ENCODE peak calls at places on chromosomes 1 and 21, in four cellular contexts. One of them, this sample, is unnamed.

GRCh38 chr1:4658643-4659042 is 4.2 kb downstream of the AJAP1 start:
- DNase-seq in GM23338: no peak
- DNase-seq in GM10248: no peak
- DNase-seq in epithelial cell of proximal tubule: no peak
- DNase-seq in this sample: no peak

GRCh38 chr1:39354572-39354971 is 136.9 kb upstream of the BMP8A start:
- DNase-seq in GM23338: no peak
- DNase-seq in GM10248: no peak
- DNase-seq in epithelial cell of proximal tubule: no peak
- DNase-seq in this sample: no peak

GRCh38 chr1:227869851-227870305 is 54.4 kb downstream of the PRSS38 start:
- DNase-seq in GM23338: no peak
- DNase-seq in epithelial cell of proximal tubule: no peak
- DNase-seq in GM10248: no peak
- DNase-seq in this sample: no peak

GRCh38 chr1:61058477-61059245 is 23.7 kb upstream of the NFIA start:
- DNase-seq in GM10248: no peak
- DNase-seq in GM23338: peak
- DNase-seq in epithelial cell of proximal tubule: no peak
- DNase-seq in this sample: no peak

GRCh38 chr1:235018720-235019444 is 109.8 kb downstream of the TOMM20 start:
- DNase-seq in GM10248: no peak
- DNase-seq in epithelial cell of proximal tubule: no peak
- DNase-seq in GM23338: no peak
- DNase-seq in this sample: peak

GRCh38 chr1:208150810-208151458 is 93.2 kb downstream of the PLXNA2 start:
- DNase-seq in GM23338: no peak
- DNase-seq in epithelial cell of proximal tubule: no peak
- DNase-seq in GM10248: no peak
- DNase-seq in this sample: no peak

GRCh38 chr1:25033828-25034451 is 103.9 kb upstream of the RUNX3 start:
- DNase-seq in GM10248: peak
- DNase-seq in epithelial cell of proximal tubule: no peak
- DNase-seq in GM23338: no peak
- DNase-seq in this sample: no peak

GRCh38 chr1:68955424-68955823 is 458.5 kb upstream of the DEPDC1 start:
- DNase-seq in GM23338: no peak
- DNase-seq in epithelial cell of proximal tubule: no peak
- DNase-seq in GM10248: no peak
- DNase-seq in this sample: no peak

GRCh38 chr1:209246660-209247059 is 336.9 kb upstream of the CAMK1G start:
- DNase-seq in epithelial cell of proximal tubule: no peak
- DNase-seq in GM23338: no peak
- DNase-seq in GM10248: no peak
- DNase-seq in this sample: no peak

GRCh38 chr1:24374891-24375786 is 38.4 kb downstream of the STPG1 start:
- DNase-seq in GM10248: no peak
- DNase-seq in GM23338: peak
- DNase-seq in epithelial cell of proximal tubule: no peak
- DNase-seq in this sample: no peak

GRCh38 chr1:39992229-39992628 is 37.3 kb downstream of the MFSD2A start:
- DNase-seq in epithelial cell of proximal tubule: no peak
- DNase-seq in GM23338: no peak
- DNase-seq in GM10248: no peak
- DNase-seq in this sample: no peak

GRCh38 chr1:163897401-163898169 is 575.8 kb downstream of the NUF2 start:
- DNase-seq in epithelial cell of proximal tubule: no peak
- DNase-seq in GM10248: no peak
- DNase-seq in GM23338: no peak
- DNase-seq in this sample: no peak

GRCh38 chr1:10074059-10074854 is 41.5 kb downstream of the UBE4B start:
- DNase-seq in GM10248: peak
- DNase-seq in epithelial cell of proximal tubule: peak
- DNase-seq in GM23338: no peak
- DNase-seq in this sample: no peak

GRCh38 chr1:84037758-84038611 is 39.1 kb upstream of the TTLL7 start:
- DNase-seq in GM10248: no peak
- DNase-seq in GM23338: peak
- DNase-seq in epithelial cell of proximal tubule: no peak
- DNase-seq in this sample: no peak

GRCh38 chr1:108643492-108644333 is 17.2 kb downstream of the HENMT1 start:
- DNase-seq in GM23338: peak
- DNase-seq in GM10248: peak
- DNase-seq in epithelial cell of proximal tubule: no peak
- DNase-seq in this sample: no peak

GRCh38 chr1:56939209-56939608 is 26.6 kb downstream of the C8B start:
- DNase-seq in epithelial cell of proximal tubule: no peak
- DNase-seq in GM10248: no peak
- DNase-seq in GM23338: peak
- DNase-seq in this sample: no peak

GRCh38 chr1:204359131-204359473 is 627 bp downstream of the PLEKHA6 start:
- DNase-seq in GM10248: no peak
- DNase-seq in epithelial cell of proximal tubule: no peak
- DNase-seq in GM23338: no peak
- DNase-seq in this sample: peak

GRCh38 chr1:19342894-19343616 is 30.9 kb downstream of the SLC66A1 start:
- DNase-seq in epithelial cell of proximal tubule: no peak
- DNase-seq in GM10248: no peak
- DNase-seq in GM23338: no peak
- DNase-seq in this sample: no peak

GRCh38 chr21:28521932-28522826 is 470.5 kb downstream of the LTN1 start:
- DNase-seq in GM10248: no peak
- DNase-seq in epithelial cell of proximal tubule: peak
- DNase-seq in GM23338: peak
- DNase-seq in this sample: no peak

GRCh38 chr21:37057614-37058013 is 15.3 kb downstream of the PIGP start:
- DNase-seq in GM10248: no peak
- DNase-seq in GM23338: no peak
- DNase-seq in epithelial cell of proximal tubule: no peak
- DNase-seq in this sample: no peak

GRCh38 chr1:39574646-39575045 is 1.9 kb downstream of the PABPC4 start:
- DNase-seq in GM23338: no peak
- DNase-seq in epithelial cell of proximal tubule: no peak
- DNase-seq in GM10248: no peak
- DNase-seq in this sample: peak

GRCh38 chr1:192969091-192969490 is 90.1 kb downstream of the UCHL5 start:
- DNase-seq in GM23338: no peak
- DNase-seq in epithelial cell of proximal tubule: no peak
- DNase-seq in GM10248: no peak
- DNase-seq in this sample: no peak

GRCh38 chr1:74502432-74502831 is 10.0 kb downstream of the LRRC53 start:
- DNase-seq in GM10248: peak
- DNase-seq in GM23338: peak
- DNase-seq in epithelial cell of proximal tubule: peak
- DNase-seq in this sample: peak

GRCh38 chr21:16330340-16331319 is 600.8 kb downstream of the USP25 start:
- DNase-seq in epithelial cell of proximal tubule: peak
- DNase-seq in GM10248: peak
- DNase-seq in GM23338: peak
- DNase-seq in this sample: peak

GRCh38 chr1:211468595-211468994 is 23.4 kb downstream of the RD3 start:
- DNase-seq in epithelial cell of proximal tubule: no peak
- DNase-seq in GM23338: no peak
- DNase-seq in GM10248: no peak
- DNase-seq in this sample: no peak

GRCh38 chr21:16551101-16551695 is 821.4 kb downstream of the USP25 start:
- DNase-seq in GM10248: no peak
- DNase-seq in epithelial cell of proximal tubule: no peak
- DNase-seq in GM23338: peak
- DNase-seq in this sample: no peak

GRCh38 chr1:151128800-151129199 is 17.6 kb downstream of the SEMA6C start:
- DNase-seq in GM23338: peak
- DNase-seq in epithelial cell of proximal tubule: no peak
- DNase-seq in GM10248: no peak
- DNase-seq in this sample: no peak

GRCh38 chr1:227890451-227891222 is 57.1 kb downstream of the WNT9A start:
- DNase-seq in GM23338: no peak
- DNase-seq in epithelial cell of proximal tubule: no peak
- DNase-seq in GM10248: no peak
- DNase-seq in this sample: no peak

GRCh38 chr1:45272943-45273342 is 53.8 kb upstream of the HPDL start:
- DNase-seq in GM10248: no peak
- DNase-seq in GM23338: no peak
- DNase-seq in epithelial cell of proximal tubule: no peak
- DNase-seq in this sample: no peak

GRCh38 chr1:2547210-2548067 is 8.7 kb upstream of the TNFRSF14 start:
- DNase-seq in epithelial cell of proximal tubule: no peak
- DNase-seq in GM23338: no peak
- DNase-seq in GM10248: peak
- DNase-seq in this sample: no peak

GRCh38 chr1:224535641-224536040 is 80.5 kb upstream of the CNIH3 start:
- DNase-seq in GM10248: no peak
- DNase-seq in GM23338: no peak
- DNase-seq in epithelial cell of proximal tubule: no peak
- DNase-seq in this sample: no peak

GRCh38 chr1:9848022-9848421 is 24.3 kb upstream of the CLSTN1 start:
- DNase-seq in epithelial cell of proximal tubule: no peak
- DNase-seq in GM10248: no peak
- DNase-seq in GM23338: no peak
- DNase-seq in this sample: no peak

GRCh38 chr1:9724706-9725476 is 73.4 kb downstream of the PIK3CD start:
- DNase-seq in epithelial cell of proximal tubule: no peak
- DNase-seq in GM23338: peak
- DNase-seq in GM10248: peak
- DNase-seq in this sample: peak

DNA sequence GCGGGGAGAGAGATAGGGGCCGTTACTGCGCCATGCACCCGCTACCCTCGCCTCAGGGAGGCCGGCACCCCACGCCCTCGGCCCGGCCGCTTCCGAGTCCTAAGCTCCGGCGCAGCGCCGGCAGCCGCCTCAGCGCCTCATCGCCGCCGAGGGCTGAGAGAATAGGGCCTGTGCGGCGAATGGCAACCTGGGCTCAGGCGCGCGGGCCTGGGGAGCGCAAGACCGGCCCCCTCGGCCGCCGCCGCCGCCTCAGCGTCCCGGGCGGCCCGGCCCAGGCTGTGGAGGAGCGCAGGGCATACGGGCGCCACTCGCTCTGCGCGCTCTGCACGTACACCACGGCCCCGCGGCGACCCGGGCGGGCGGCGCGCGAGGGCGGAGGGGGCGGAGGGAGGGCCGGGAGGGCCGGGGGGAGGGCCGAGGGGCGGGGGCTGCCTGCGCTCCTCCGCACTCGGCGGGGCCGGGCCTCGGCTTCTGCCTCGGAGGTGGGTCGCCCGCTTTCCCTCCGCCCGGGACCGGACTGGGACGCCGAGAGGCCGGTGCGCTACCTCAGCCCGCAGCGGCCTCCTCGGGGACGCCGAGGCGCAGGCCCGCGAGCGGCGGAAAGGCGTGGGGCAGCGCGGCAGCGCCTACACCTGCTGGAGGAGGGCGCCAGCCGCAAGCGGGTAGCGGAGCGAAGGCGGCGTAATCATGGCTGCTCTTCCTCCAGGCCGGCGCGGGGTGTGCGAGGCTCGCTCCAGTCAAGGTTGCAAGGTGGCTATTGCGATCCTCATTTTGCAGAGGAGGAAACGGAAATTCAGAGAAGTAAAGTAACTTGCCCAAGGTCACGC is at the start of gene EGLN1:
- DNase-seq in GM10248: peak
- DNase-seq in epithelial cell of proximal tubule: peak
- DNase-seq in GM23338: peak
- DNase-seq in this sample: peak
- TF ChIP-seq CTCF in GM10248: peak
- TF ChIP-seq CTCF in epithelial cell of proximal tubule: peak
- TF ChIP-seq CTCF in GM23338: peak
- TF ChIP-seq CTCF in this sample: no peak

DNA sequence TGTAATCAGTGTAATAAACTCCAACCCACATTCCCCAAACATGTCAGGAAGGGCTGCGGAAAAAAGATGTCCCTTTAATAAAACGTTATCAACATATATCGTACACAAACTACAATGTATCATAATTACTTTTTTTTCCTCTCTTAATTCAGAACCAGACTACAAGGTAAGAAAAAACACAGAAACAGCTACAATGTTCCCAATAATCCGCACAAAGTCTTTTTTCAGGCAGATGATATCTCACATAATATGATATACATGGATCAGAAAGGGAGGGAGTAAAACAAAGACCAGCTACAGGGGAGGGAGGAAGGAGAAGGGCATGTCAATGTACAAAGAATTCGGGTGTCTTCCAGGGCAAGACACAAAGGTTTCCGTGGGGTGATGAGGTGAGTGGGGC is 25.4 kb downstream of the MRPL37 start:
- DNase-seq in GM23338: no peak
- DNase-seq in GM10248: no peak
- DNase-seq in epithelial cell of proximal tubule: no peak
- DNase-seq in this sample: no peak
- TF ChIP-seq CTCF in GM23338: no peak
- TF ChIP-seq CTCF in GM10248: no peak
- TF ChIP-seq CTCF in epithelial cell of proximal tubule: no peak
- TF ChIP-seq CTCF in this sample: no peak

GRCh38 chr21:26710155-26710554 is 135.1 kb downstream of the ADAMTS1 start:
- DNase-seq in GM23338: peak
- DNase-seq in GM10248: no peak
- DNase-seq in epithelial cell of proximal tubule: no peak
- DNase-seq in this sample: no peak

GRCh38 chr21:26719750-26720149 is 125.5 kb downstream of the ADAMTS1 start:
- DNase-seq in epithelial cell of proximal tubule: no peak
- DNase-seq in GM23338: no peak
- DNase-seq in GM10248: no peak
- DNase-seq in this sample: no peak

GRCh38 chr21:26715878-26716506 is 129.2 kb downstream of the ADAMTS1 start:
- DNase-seq in GM23338: peak
- DNase-seq in GM10248: peak
- DNase-seq in epithelial cell of proximal tubule: no peak
- DNase-seq in this sample: peak

GRCh38 chr21:26717146-26717739 is 128.0 kb downstream of the ADAMTS1 start:
- DNase-seq in GM23338: peak
- DNase-seq in GM10248: peak
- DNase-seq in epithelial cell of proximal tubule: no peak
- DNase-seq in this sample: no peak

GRCh38 chr21:26715116-26715515 is 130.1 kb downstream of the ADAMTS1 start:
- DNase-seq in GM23338: no peak
- DNase-seq in epithelial cell of proximal tubule: no peak
- DNase-seq in GM10248: no peak
- DNase-seq in this sample: no peak
- TF ChIP-seq CTCF in GM23338: no peak
- TF ChIP-seq CTCF in epithelial cell of proximal tubule: no peak
- TF ChIP-seq CTCF in GM10248: no peak
- TF ChIP-seq CTCF in this sample: no peak

GRCh38 chr1:30687886-30688285 is 35.5 kb downstream of the MATN1 start:
- DNase-seq in GM23338: no peak
- DNase-seq in GM10248: no peak
- DNase-seq in epithelial cell of proximal tubule: no peak
- DNase-seq in this sample: no peak
- TF ChIP-seq CTCF in GM23338: no peak
- TF ChIP-seq CTCF in GM10248: no peak
- TF ChIP-seq CTCF in epithelial cell of proximal tubule: no peak
- TF ChIP-seq CTCF in this sample: no peak

This sample was measured in nephron progenitor cell.